ENCODE peak calls at places on chromosome 13, in ten cellular contexts. G, W, Z, E, D, I, N, L, H and A are unnamed samples.

GRCh38 chr13:46126552-46127171 is 21.8 kb upstream of the CPB2 start:
- DNase-seq in W (peak; percentile 62), H (peak; percentile 57), I (peak; percentile 27), Z (peak; percentile 57), L (peak; percentile 78), D (peak; percentile 30), N (peak; percentile 85), G (peak; percentile 65), E (peak; percentile 57), A (peak; percentile 59)

GRCh38 chr13:20119960-20120359 is 40.9 kb downstream of the GJA3 start:
- DNase-seq in W (no peak), N (no peak), H (no peak), D (no peak), I (no peak), Z (no peak), G (no peak), E (no peak), L (no peak), A (no peak)

GRCh38 chr13:52779028-52779612 is 39.5 kb upstream of the CNMD start:
- DNase-seq in Z (no peak), I (no peak), G (no peak), D (peak; percentile 13), H (no peak), W (no peak), L (no peak), N (no peak), E (no peak), A (no peak)

GRCh38 chr13:110560606-110561334 is 752 bp downstream of the RAB20 start:
- DNase-seq in H (peak; percentile 64), D (no peak), Z (no peak), N (peak; percentile 69), G (peak; percentile 47), I (peak; percentile 42), E (no peak), W (no peak), L (peak; percentile 30), A (peak; percentile 70)

GRCh38 chr13:65836066-65836465 is 1394.1 kb downstream of the PCDH9 start:
- DNase-seq in D (no peak), W (no peak), L (no peak), G (no peak), N (no peak), E (no peak), I (no peak), Z (no peak), H (no peak), A (no peak)

GRCh38 chr13:79833972-79834371 is 353.0 kb downstream of the NDFIP2 start:
- DNase-seq in H (no peak), E (no peak), I (no peak), W (no peak), G (no peak), D (no peak), N (no peak), L (no peak), Z (no peak), A (no peak)

GRCh38 chr13:74662895-74663294 is 528.7 kb upstream of the KLF12 start:
- DNase-seq in W (no peak), Z (no peak), I (peak; percentile 18), D (no peak), G (no peak), L (peak; percentile 44), E (no peak), H (no peak), N (no peak), A (no peak)

GRCh38 chr13:51861728-51862300 is at the start of gene CCDC70:
- DNase-seq in D (no peak), G (no peak), N (no peak), Z (no peak), H (no peak), I (no peak), E (no peak), L (peak; percentile 8), W (no peak), A (no peak)

GRCh38 chr13:51643882-51644281 is 59.6 kb downstream of the WDFY2 start:
- DNase-seq in L (peak; percentile 90), D (no peak), I (no peak), W (no peak), H (no peak), G (no peak), Z (no peak), N (no peak), E (peak; percentile 68), A (no peak)

GRCh38 chr13:41463823-41464602 is 6.7 kb downstream of the RGCC start:
- DNase-seq in I (no peak), D (peak; percentile 60), N (no peak), L (no peak), E (no peak), Z (no peak), W (no peak), G (no peak), H (peak; percentile 63), A (peak; percentile 72)
- TF ChIP-seq CTCF in I (no peak), D (no peak), N (no peak), L (no peak), E (no peak), Z (no peak), W (no peak), G (no peak), H (no peak), A (no peak)

DNA sequence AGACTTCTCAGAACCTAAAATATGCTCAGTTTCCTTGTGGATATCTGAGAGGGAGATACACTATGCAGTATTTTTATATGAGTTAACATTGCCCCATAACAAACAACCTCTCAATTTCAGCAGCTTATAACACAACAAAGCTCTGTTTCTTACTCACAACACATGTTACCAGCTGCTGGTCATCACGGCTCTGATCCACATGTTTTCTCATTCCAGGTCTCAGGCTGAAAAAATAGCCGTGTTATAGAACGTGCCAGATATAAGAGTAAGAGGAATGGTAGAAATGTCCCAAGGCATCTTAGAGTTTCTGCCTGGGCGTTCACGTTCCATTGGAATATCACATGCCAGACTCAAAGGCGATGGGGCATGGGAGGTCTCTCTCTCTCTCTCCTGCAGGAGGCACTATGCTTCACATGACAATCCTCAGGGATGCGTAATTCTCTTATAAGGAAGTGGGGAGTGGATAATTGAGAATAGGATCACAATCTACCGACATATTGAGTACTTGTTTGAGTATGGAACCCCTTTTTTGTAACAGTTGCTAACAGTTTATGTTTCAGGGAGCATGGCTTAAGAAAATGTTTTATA is 246.6 kb downstream of the NHLRC3 start:
- DNase-seq in Z (no peak), N (no peak), D (no peak), I (no peak), G (no peak), W (no peak), H (no peak), E (no peak), L (peak; percentile 21), A (no peak)
- TF ChIP-seq CTCF in Z (no peak), N (peak; percentile 38), D (no peak), I (no peak), G (no peak), W (no peak), H (no peak), E (peak; percentile 19), L (peak; percentile 36), A (no peak)

GRCh38 chr13:102702965-102703720 is 8.3 kb upstream of the METTL21C start:
- DNase-seq in I (no peak), N (no peak), G (no peak), D (no peak), W (no peak), H (no peak), E (no peak), Z (no peak), L (peak; percentile 43), A (no peak)
- TF ChIP-seq CTCF in I (no peak), N (no peak), G (no peak), D (no peak), W (no peak), H (no peak), E (no peak), Z (no peak), L (no peak), A (no peak)

GRCh38 chr13:71067164-71067815 is 799.7 kb downstream of the DACH1 start:
- DNase-seq in Z (no peak), I (no peak), E (no peak), D (no peak), G (no peak), L (peak; percentile 6), H (no peak), N (peak; percentile 2), W (no peak), A (no peak)
- TF ChIP-seq CTCF in Z (no peak), I (no peak), E (no peak), D (no peak), G (no peak), L (no peak), H (no peak), N (no peak), W (no peak), A (no peak)